ENCODE peak calls at places on chromosomes 7 and 10, in ten cellular contexts. L is brain microvascular endothelial cell, U is adrenal gland, C is esophagus squamous epithelium, M is GM06990, J is heart left ventricle, X is GM13977, F is neural crest cell, Y is mesothelial cell of epicardium, D is cardiac fibroblast. H is an unnamed sample.

GRCh38 chr7:126803060-126803665 is 449.6 kb downstream of the GRM8 start:
- DNase-seq in L (peak), U (peak), C (no peak), M (peak), J (no peak), X (peak), F (peak), Y (no peak), D (peak), H (peak)

GRCh38 chr10:83023647-83024046 is 1115.7 kb upstream of the GHITM start:
- DNase-seq in L (no peak), U (no peak), C (no peak), M (no peak), J (no peak), X (no peak), F (no peak), Y (no peak), D (no peak), H (no peak)

GRCh38 chr7:151372612-151373265 is 31.1 kb downstream of the NUB1 start:
- DNase-seq in L (no peak), U (no peak), C (no peak), M (no peak), J (no peak), X (no peak), F (no peak), Y (no peak), D (no peak), H (no peak)

GRCh38 chr10:102710604-102711003 is 3.6 kb downstream of the ARL3 start:
- DNase-seq in L (peak), U (no peak), C (no peak), M (peak), J (no peak), X (no peak), F (no peak), Y (no peak), D (peak), H (peak)

GRCh38 chr10:35362701-35363350 is 26.5 kb downstream of the CCNY start:
- DNase-seq in L (no peak), U (no peak), C (no peak), M (no peak), J (no peak), X (no peak), F (no peak), Y (no peak), D (no peak), H (no peak)

GRCh38 chr7:87876759-87877234 is 504 bp downstream of the DBF4 start:
- DNase-seq in L (peak), U (peak), C (peak), M (no peak), J (peak), X (peak), F (peak), Y (peak), D (peak), H (peak)

GRCh38 chr7:31493714-31494181 is 20.1 kb upstream of the ITPRID1 start:
- DNase-seq in L (no peak), U (no peak), C (no peak), M (no peak), J (no peak), X (no peak), F (no peak), Y (no peak), D (peak), H (no peak)

GRCh38 chr7:5598261-5598761 is 174.7 kb upstream of the TNRC18 start:
- DNase-seq in L (no peak), U (no peak), C (no peak), M (no peak), J (no peak), X (no peak), F (no peak), Y (no peak), D (no peak), H (no peak)

GRCh38 chr10:45418859-45419672 is 45.0 kb downstream of the ALOX5 start:
- DNase-seq in L (peak), U (peak), C (no peak), M (peak), J (peak), X (peak), F (peak), Y (peak), D (peak), H (peak)

GRCh38 chr10:97914837-97915211 is 65.2 kb downstream of the GOLGA7B start:
- DNase-seq in L (peak), U (peak), C (no peak), M (peak), J (peak), X (peak), F (peak), Y (peak), D (peak), H (peak)

GRCh38 chr7:71131256-71131752 is 640 bp upstream of the GALNT17 start:
- DNase-seq in L (peak), U (peak), C (no peak), M (peak), J (peak), X (no peak), F (peak), Y (peak), D (no peak), H (peak)

GRCh38 chr10:101827919-101828600 is 9.8 kb upstream of the OGA start:
- DNase-seq in L (no peak), U (no peak), C (no peak), M (no peak), J (no peak), X (no peak), F (no peak), Y (no peak), D (no peak), H (no peak)

GRCh38 chr10:74282151-74282852 is 131.3 kb downstream of the ADK start:
- DNase-seq in L (no peak), U (no peak), C (no peak), M (no peak), J (no peak), X (no peak), F (no peak), Y (no peak), D (peak), H (no peak)

GRCh38 chr7:100119701-100120517 is 475 bp downstream of the CNPY4 start:
- DNase-seq in L (peak), U (peak), C (no peak), M (no peak), J (peak), X (peak), F (peak), Y (no peak), D (peak), H (peak)

GRCh38 chr7:130875265-130875741 is 141.3 kb upstream of the KLF14 start:
- DNase-seq in L (no peak), U (peak), C (no peak), M (no peak), J (no peak), X (peak), F (peak), Y (no peak), D (peak), H (peak)

GRCh38 chr7:956031-956430 is 1.6 kb upstream of the ADAP1 start:
- DNase-seq in L (no peak), U (no peak), C (no peak), M (no peak), J (peak), X (no peak), F (no peak), Y (no peak), D (no peak), H (no peak)

GRCh38 chr7:95102662-95103061 is 195.3 kb downstream of the PPP1R9A start:
- DNase-seq in L (peak), U (no peak), C (no peak), M (no peak), J (no peak), X (no peak), F (no peak), Y (no peak), D (no peak), H (no peak)

GRCh38 chr7:2004841-2005351 is 227.8 kb downstream of the MAD1L1 start:
- DNase-seq in L (no peak), U (peak), C (no peak), M (no peak), J (peak), X (no peak), F (no peak), Y (peak), D (no peak), H (no peak)

GRCh38 chr10:76973515-76974289 is 663.9 kb downstream of the KCNMA1 start:
- DNase-seq in L (no peak), U (no peak), C (no peak), M (no peak), J (no peak), X (no peak), F (no peak), Y (no peak), D (peak), H (no peak)

GRCh38 chr10:100510533-100511308 is 8.9 kb downstream of the SEC31B start:
- DNase-seq in L (no peak), U (no peak), C (no peak), M (no peak), J (no peak), X (no peak), F (no peak), Y (no peak), D (no peak), H (peak)

GRCh38 chr7:139750459-139751095 is 27.2 kb downstream of the HIPK2 start:
- DNase-seq in L (no peak), U (no peak), C (no peak), M (no peak), J (no peak), X (no peak), F (no peak), Y (no peak), D (no peak), H (peak)

GRCh38 chr7:139752148-139752547 is 25.6 kb downstream of the HIPK2 start:
- DNase-seq in L (no peak), U (no peak), C (no peak), M (no peak), J (no peak), X (no peak), F (no peak), Y (no peak), D (no peak), H (no peak)

GRCh38 chr7:139753693-139754111 is 24.1 kb downstream of the HIPK2 start:
- DNase-seq in L (no peak), U (no peak), C (no peak), M (no peak), J (no peak), X (no peak), F (no peak), Y (no peak), D (no peak), H (no peak)

GRCh38 chr7:139752600-139752999 is 25.2 kb downstream of the HIPK2 start:
- DNase-seq in L (no peak), U (no peak), C (no peak), M (no peak), J (no peak), X (no peak), F (no peak), Y (no peak), D (no peak), H (no peak)

GRCh38 chr7:139753079-139753692 is 24.6 kb downstream of the HIPK2 start:
- DNase-seq in L (no peak), U (no peak), C (no peak), M (no peak), J (no peak), X (no peak), F (no peak), Y (no peak), D (no peak), H (no peak)
- TF ChIP-seq CTCF in L (peak), U (peak), C (peak), M (no peak), J (no peak), X (no peak), F (peak), Y (no peak), D (peak), H (no peak)

GRCh38 chr10:52801951-52802350 is 29.4 kb upstream of the MBL2 start:
- DNase-seq in L (no peak), U (no peak), C (no peak), M (no peak), J (no peak), X (no peak), F (no peak), Y (no peak), D (peak), H (no peak)
- TF ChIP-seq CTCF in L (no peak), U (no peak), C (no peak), M (no peak), J (no peak), X (no peak), F (no peak), Y (no peak), D (no peak), H (no peak)

GRCh38 chr10:5094265-5095205 is at the start of gene AKR1C3:
- DNase-seq in L (peak), U (no peak), C (no peak), M (no peak), J (no peak), X (no peak), F (no peak), Y (no peak), D (peak), H (no peak)
- TF ChIP-seq CTCF in L (peak), U (peak), C (peak), M (peak), J (peak), X (peak), F (peak), Y (peak), D (peak), H (peak)

DNA sequence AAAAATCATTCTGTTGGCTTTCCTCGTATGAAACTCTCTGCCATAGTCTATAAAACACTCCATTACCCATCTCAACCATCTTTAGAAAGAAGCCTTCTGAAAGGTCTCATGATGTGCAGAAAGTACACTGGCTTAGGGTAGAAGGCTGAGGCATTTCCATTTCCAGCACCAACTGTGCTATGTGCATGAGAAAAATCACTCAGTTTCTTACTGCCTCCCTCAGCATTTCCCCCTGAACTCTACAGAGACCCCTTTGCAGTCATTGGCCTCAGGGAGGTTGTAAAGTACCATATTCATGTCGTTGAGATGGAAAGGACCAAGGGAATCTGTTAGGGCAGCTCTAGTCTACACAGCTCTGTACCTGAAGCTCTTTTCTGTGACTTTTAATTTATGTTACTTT is 46.8 kb downstream of the STEAP1B start:
- DNase-seq in L (no peak), U (no peak), C (no peak), M (no peak), J (no peak), X (no peak), F (no peak), Y (no peak), D (no peak), H (no peak)
- TF ChIP-seq CTCF in L (no peak), U (no peak), C (no peak), M (no peak), J (no peak), X (no peak), F (no peak), Y (no peak), D (no peak), H (no peak)

DNA sequence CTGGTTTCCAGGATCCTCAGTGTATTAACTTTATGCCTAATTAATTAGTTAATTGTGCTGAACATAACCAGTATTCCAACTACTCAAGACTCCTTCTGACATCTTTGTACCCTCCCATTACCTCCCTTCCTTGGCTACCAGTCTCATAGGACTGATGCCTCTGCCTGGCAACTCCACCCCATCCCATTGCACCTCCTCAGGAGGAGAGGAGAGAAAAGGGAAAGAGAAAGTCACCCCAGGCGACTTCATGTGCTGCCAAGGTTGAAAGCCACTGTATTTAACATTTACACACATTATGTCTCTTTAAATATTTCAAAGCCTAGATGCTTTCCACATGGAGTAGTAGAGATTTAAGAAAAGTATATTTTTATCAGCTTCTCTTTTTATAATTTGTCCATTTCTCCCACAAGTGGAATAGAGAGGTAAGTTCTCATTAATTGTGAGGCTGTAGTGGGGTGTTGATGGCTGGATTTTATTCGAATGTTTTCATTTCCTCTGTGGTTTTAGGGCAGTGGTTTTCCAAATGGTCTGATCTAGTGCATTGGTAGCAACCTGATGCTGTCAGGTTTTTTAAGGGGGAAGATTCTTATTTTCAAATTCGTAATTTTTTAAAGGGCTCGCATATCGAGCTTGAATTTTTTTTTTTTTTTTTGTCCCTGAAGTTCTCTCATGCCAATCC is 148.0 kb downstream of the BICC1 start:
- DNase-seq in L (no peak), U (no peak), C (no peak), M (no peak), J (no peak), X (no peak), F (no peak), Y (no peak), D (no peak), H (no peak)
- TF ChIP-seq CTCF in L (no peak), U (no peak), C (no peak), M (no peak), J (no peak), X (no peak), F (no peak), Y (no peak), D (no peak), H (no peak)

H was measured in activated CD8-positive, alpha-beta T cell treated with anti-CD3 and anti-CD28 coated beads for 36 hours.